ENCODE peak calls at places on chromosome 2, in five cellular contexts. L, C, Z, S and O are unnamed samples.

GRCh38 chr2:74548285-74548918 is 5.3 kb downstream of the LOXL3 start:
- DNase-seq in L (peak; percentile 63), C (no peak), Z (no peak), S (peak; percentile 44), O (no peak)

GRCh38 chr2:27245620-27246019 is 17.2 kb downstream of the SLC30A3 start:
- DNase-seq in L (no peak), C (no peak), Z (no peak), S (no peak), O (no peak)

GRCh38 chr2:219290381-219291171 is 11.4 kb downstream of the DNAJB2 start:
- DNase-seq in L (no peak), C (no peak), Z (peak; percentile 1), S (no peak), O (no peak)

GRCh38 chr2:164642268-164642667 is 21.0 kb upstream of the GRB14 start:
- DNase-seq in L (no peak), C (no peak), Z (no peak), S (no peak), O (no peak)

GRCh38 chr2:230327418-230328154 is 593 bp downstream of the SP140L start:
- DNase-seq in L (no peak), C (no peak), Z (no peak), S (no peak), O (no peak)

GRCh38 chr2:222535477-222535876 is 111.1 kb downstream of the SGPP2 start:
- DNase-seq in L (no peak), C (no peak), Z (no peak), S (no peak), O (no peak)

GRCh38 chr2:133674433-133675331 is 106.4 kb upstream of the NCKAP5 start:
- DNase-seq in L (no peak), C (no peak), Z (no peak), S (peak; percentile 22), O (no peak)

GRCh38 chr2:24050041-24050655 is 607 bp downstream of the FKBP1B start:
- DNase-seq in L (no peak), C (no peak), Z (peak; percentile 28), S (peak; percentile 31), O (no peak)

GRCh38 chr2:100818606-100819364 is 1.2 kb upstream of the NPAS2 start:
- DNase-seq in L (peak; percentile 58), C (no peak), Z (peak; percentile 39), S (peak; percentile 60), O (peak; percentile 76)

GRCh38 chr2:66576381-66577330 is 141.7 kb downstream of the MEIS1 start:
- DNase-seq in L (no peak), C (no peak), Z (no peak), S (no peak), O (no peak)

GRCh38 chr2:54635554-54636152 is 87.8 kb upstream of the EML6 start:
- DNase-seq in L (no peak), C (no peak), Z (no peak), S (no peak), O (no peak)

GRCh38 chr2:16546128-16546754 is 119.4 kb downstream of the CYRIA start:
- DNase-seq in L (no peak), C (no peak), Z (no peak), S (peak; percentile 32), O (peak; percentile 59)

GRCh38 chr2:9087151-9087681 is 83.7 kb upstream of the MBOAT2 start:
- DNase-seq in L (no peak), C (no peak), Z (no peak), S (no peak), O (no peak)

GRCh38 chr2:146143971-146144370 is 1624.1 kb upstream of the ZEB2 start:
- DNase-seq in L (no peak), C (no peak), Z (no peak), S (no peak), O (no peak)

GRCh38 chr2:216635171-216635570 is 2.0 kb downstream of the IGFBP2 start:
- DNase-seq in L (no peak), C (no peak), Z (no peak), S (no peak), O (no peak)

GRCh38 chr2:114022360-114023085 is 132.6 kb downstream of the ACTR3 start:
- DNase-seq in L (peak; percentile 22), C (no peak), Z (no peak), S (no peak), O (peak; percentile 88)

GRCh38 chr2:166361351-166362153 is 14.2 kb downstream of the SCN9A start:
- DNase-seq in L (no peak), C (no peak), Z (no peak), S (no peak), O (no peak)

GRCh38 chr2:24008672-24009366 is 1.1 kb upstream of the MFSD2B start:
- DNase-seq in L (no peak), C (no peak), Z (no peak), S (no peak), O (no peak)

GRCh38 chr2:46434851-46435273 is 44.5 kb upstream of the TMEM247 start:
- DNase-seq in L (no peak), C (no peak), Z (no peak), S (no peak), O (no peak)

GRCh38 chr2:218066946-218067515 is 2.0 kb upstream of the RUFY4 start:
- DNase-seq in L (no peak), C (no peak), Z (no peak), S (no peak), O (no peak)

GRCh38 chr2:174617713-174618112 is 20.1 kb upstream of the WIPF1 start:
- DNase-seq in L (no peak), C (no peak), Z (no peak), S (no peak), O (no peak)

GRCh38 chr2:69604026-69604678 is 39.4 kb downstream of the AAK1 start:
- DNase-seq in L (no peak), C (no peak), Z (no peak), S (no peak), O (no peak)

GRCh38 chr2:199851886-199852285 is 894 bp upstream of the FTCDNL1 start:
- DNase-seq in L (no peak), C (no peak), Z (no peak), S (no peak), O (no peak)

GRCh38 chr2:176169711-176170110 is 12.6 kb downstream of the HOXD3 start:
- DNase-seq in L (no peak), C (no peak), Z (no peak), S (no peak), O (no peak)

GRCh38 chr2:45331034-45331786 is 279.9 kb downstream of the SRBD1 start:
- DNase-seq in L (no peak), C (no peak), Z (no peak), S (no peak), O (peak; percentile 28)